ENCODE peak calls at places on chromosomes 12 and 14, in eight cellular contexts. X is GM13977; P is upper lobe of right lung; Q is NCI-H460; W is psoas muscle; D is Kasumi-1; S is mucosa of gallbladder; M is activated CD4-positive, alpha-beta T cell treated with anti-CD3 and anti-CD28 coated beads, Interleukin-2, amount 50 U/mL, for 24 hours. J is an unnamed sample.

GRCh38 chr12:46959484-46959883 is 119.9 kb upstream of the PCED1B start:
- DNase-seq in X (no peak), P (no peak), Q (peak; percentile 57), W (no peak), D (no peak), S (no peak), M (no peak), J (no peak)

GRCh38 chr14:33930464-33930863 is 20.4 kb downstream of the EGLN3 start:
- DNase-seq in X (no peak), P (no peak), Q (no peak), W (no peak), D (no peak), S (no peak), M (no peak), J (no peak)

GRCh38 chr14:103445783-103446182 is 60.6 kb downstream of the MARK3 start:
- DNase-seq in X (no peak), P (no peak), Q (no peak), W (no peak), D (no peak), S (no peak), M (no peak), J (no peak)

GRCh38 chr12:1592444-1593231 is 1.7 kb downstream of the FBXL14 start:
- DNase-seq in X (peak; percentile 49), P (no peak), Q (no peak), W (no peak), D (peak; percentile 33), S (peak; percentile 30), M (peak; percentile 25), J (peak; percentile 83)

GRCh38 chr12:40801861-40802260 is 109.6 kb downstream of the CNTN1 start:
- DNase-seq in X (no peak), P (no peak), Q (no peak), W (no peak), D (no peak), S (no peak), M (no peak), J (no peak)

GRCh38 chr12:11633968-11634367 is 15.5 kb upstream of the ETV6 start:
- DNase-seq in X (no peak), P (no peak), Q (no peak), W (no peak), D (no peak), S (no peak), M (no peak), J (no peak)

GRCh38 chr12:5614206-5614605 is 182.3 kb downstream of the NTF3 start:
- DNase-seq in X (no peak), P (no peak), Q (no peak), W (no peak), D (no peak), S (no peak), M (no peak), J (no peak)

GRCh38 chr12:115485503-115485902 is 792.0 kb downstream of the MED13L start:
- DNase-seq in X (no peak), P (no peak), Q (no peak), W (no peak), D (no peak), S (no peak), M (no peak), J (no peak)

GRCh38 chr14:76863724-76864407 is 37.7 kb downstream of the LRRC74A start:
- DNase-seq in X (peak; percentile 55), P (peak; percentile 81), Q (no peak), W (peak; percentile 52), D (peak; percentile 97), S (peak; percentile 30), M (no peak), J (peak; percentile 7)

GRCh38 chr12:111964935-111965334 is 48.0 kb downstream of the TMEM116 start:
- DNase-seq in X (no peak), P (no peak), Q (no peak), W (no peak), D (no peak), S (no peak), M (no peak), J (no peak)

GRCh38 chr14:103395245-103395644 is 10.0 kb downstream of the MARK3 start:
- DNase-seq in X (no peak), P (no peak), Q (no peak), W (no peak), D (no peak), S (no peak), M (no peak), J (no peak)

GRCh38 chr14:89292579-89293348 is 124.3 kb downstream of the FOXN3 start:
- DNase-seq in X (no peak), P (no peak), Q (no peak), W (no peak), D (peak; percentile 78), S (no peak), M (no peak), J (no peak)

GRCh38 chr12:108768591-108769500 is 37.5 kb upstream of the CORO1C start:
- DNase-seq in X (peak; percentile 60), P (peak; percentile 83), Q (no peak), W (peak; percentile 35), D (no peak), S (peak; percentile 53), M (no peak), J (peak; percentile 88)

GRCh38 chr12:106999444-106999843 is 12.5 kb upstream of the MTERF2 start:
- DNase-seq in X (no peak), P (no peak), Q (no peak), W (peak; percentile 46), D (no peak), S (no peak), M (no peak), J (no peak)

GRCh38 chr12:108645686-108646596 is 12.2 kb upstream of the SELPLG start:
- DNase-seq in X (no peak), P (no peak), Q (no peak), W (no peak), D (peak; percentile 59), S (no peak), M (no peak), J (no peak)

GRCh38 chr12:104966677-104967076 is 8.6 kb upstream of the SLC41A2 start:
- DNase-seq in X (peak; percentile 35), P (no peak), Q (no peak), W (no peak), D (no peak), S (no peak), M (no peak), J (peak; percentile 73)

J was measured in MM.1S.